ENCODE peak calls at places on chromosomes 1 and 21, in six cellular contexts. C, O, I, P, N and E are unnamed samples.

GRCh38 chr1:47340227-47340626 is 6.6 kb downstream of the CMPK1 start:
- DNase-seq in C (no peak), O (no peak), I (peak), P (peak), N (no peak), E (no peak)

GRCh38 chr1:8154621-8155052 is 128.5 kb upstream of the ERRFI1 start:
- DNase-seq in C (no peak), O (peak), I (peak), P (no peak), N (no peak), E (no peak)

GRCh38 chr1:204971700-204972336 is 71.2 kb upstream of the CNTN2 start:
- DNase-seq in C (no peak), O (peak), I (peak), P (no peak), N (no peak), E (peak)

GRCh38 chr1:29280780-29281131 is 44.4 kb downstream of the PTPRU start:
- DNase-seq in C (no peak), O (peak), I (no peak), P (no peak), N (peak), E (no peak)

GRCh38 chr1:10973552-10973951 is 38.9 kb upstream of the TARDBP start:
- DNase-seq in C (no peak), O (peak), I (peak), P (peak), N (no peak), E (no peak)

GRCh38 chr1:103171041-103171590 is 62.8 kb upstream of the COL11A1 start:
- DNase-seq in C (no peak), O (peak), I (peak), P (no peak), N (no peak), E (no peak)

GRCh38 chr1:210597555-210598134 is 268.9 kb downstream of the HHAT start:
- DNase-seq in C (no peak), O (peak), I (peak), P (peak), N (no peak), E (peak)

GRCh38 chr1:8112611-8113256 is 86.6 kb upstream of the ERRFI1 start:
- DNase-seq in C (no peak), O (no peak), I (peak), P (no peak), N (no peak), E (no peak)

GRCh38 chr1:207810173-207810572 is 58.3 kb downstream of the CD46 start:
- DNase-seq in C (no peak), O (peak), I (peak), P (no peak), N (no peak), E (no peak)

GRCh38 chr1:218546314-218546713 is 201.2 kb downstream of the TGFB2 start:
- DNase-seq in C (no peak), O (peak), I (no peak), P (no peak), N (no peak), E (no peak)
- TF ChIP-seq CTCF in C (no peak), O (peak), I (peak), P (peak), N (no peak), E (no peak)

GRCh38 chr1:172719694-172720138 is 60.8 kb downstream of the FASLG start:
- DNase-seq in C (no peak), O (peak), I (peak), P (no peak), N (no peak), E (no peak)
- TF ChIP-seq CTCF in C (peak), O (peak), I (peak), P (peak), N (peak), E (peak)

GRCh38 chr1:181114574-181115366 is 26.3 kb downstream of the IER5 start:
- DNase-seq in C (no peak), O (no peak), I (no peak), P (no peak), N (no peak), E (no peak)

GRCh38 chr1:181111559-181111958 is 23.1 kb downstream of the IER5 start:
- DNase-seq in C (no peak), O (peak), I (peak), P (no peak), N (no peak), E (no peak)

GRCh38 chr1:181115367-181115684 is 26.8 kb downstream of the IER5 start:
- DNase-seq in C (no peak), O (no peak), I (no peak), P (no peak), N (no peak), E (no peak)

GRCh38 chr1:181113061-181113695 is 24.7 kb downstream of the IER5 start:
- DNase-seq in C (no peak), O (peak), I (peak), P (no peak), N (no peak), E (no peak)

GRCh38 chr1:181112071-181112929 is 23.8 kb downstream of the IER5 start:
- DNase-seq in C (peak), O (peak), I (peak), P (peak), N (peak), E (peak)
- TF ChIP-seq CTCF in C (no peak), O (no peak), I (no peak), P (no peak), N (no peak), E (no peak)

GRCh38 chr1:167059045-167059728 is 31.0 kb downstream of the GPA33 start:
- DNase-seq in C (peak), O (peak), I (peak), P (peak), N (no peak), E (no peak)

GRCh38 chr1:167057297-167057688 is 32.9 kb downstream of the GPA33 start:
- DNase-seq in C (no peak), O (peak), I (peak), P (no peak), N (no peak), E (no peak)

GRCh38 chr1:167061073-167061464 is 29.1 kb downstream of the GPA33 start:
- DNase-seq in C (no peak), O (no peak), I (no peak), P (no peak), N (no peak), E (no peak)

GRCh38 chr1:167059729-167060107 is 30.5 kb downstream of the GPA33 start:
- DNase-seq in C (no peak), O (peak), I (no peak), P (no peak), N (no peak), E (no peak)

DNA sequence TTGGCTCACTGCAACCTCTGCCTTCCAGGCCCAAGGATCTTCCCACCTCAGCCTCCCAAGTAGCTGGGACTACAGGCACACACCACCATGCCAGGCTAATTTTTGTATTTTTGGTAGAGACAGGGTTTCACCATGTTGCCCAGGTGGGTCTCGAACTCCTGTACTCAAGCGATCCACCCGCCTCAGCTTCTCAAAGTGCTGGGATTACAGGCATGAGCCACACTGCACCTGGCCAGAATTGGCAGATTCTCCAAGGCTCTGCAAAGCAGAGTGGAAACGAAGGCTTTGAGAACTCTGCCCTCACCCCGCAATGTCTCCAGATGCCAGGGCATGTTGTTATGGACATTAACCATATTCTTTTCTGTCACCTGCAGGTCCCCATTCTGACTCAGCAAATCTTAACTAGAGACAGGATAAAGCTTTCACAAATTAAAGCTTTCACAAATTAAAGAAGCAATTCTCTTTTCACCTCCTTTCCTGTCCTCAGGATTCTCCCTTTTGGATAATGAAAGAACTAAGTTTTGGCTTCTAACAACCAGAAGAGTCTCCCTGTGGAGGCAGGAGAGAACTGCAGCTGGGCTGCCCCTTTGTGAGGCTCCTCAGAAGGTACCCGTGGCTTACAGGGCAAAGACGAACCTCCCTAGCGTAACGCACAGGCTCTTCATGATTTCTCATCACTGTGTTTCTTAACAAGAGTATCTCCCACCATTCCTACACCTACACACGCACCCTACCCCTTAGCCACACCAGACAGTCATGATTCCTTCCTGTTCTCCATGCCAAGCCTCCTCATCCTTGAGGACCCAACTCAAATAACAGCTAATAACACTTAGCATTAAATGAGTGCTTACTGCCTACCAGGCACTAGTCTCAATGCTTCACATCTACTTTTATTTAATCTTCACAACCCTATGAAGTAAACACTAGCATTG is 29.8 kb downstream of the GPA33 start:
- DNase-seq in C (no peak), O (no peak), I (no peak), P (no peak), N (no peak), E (no peak)
- TF ChIP-seq CTCF in C (no peak), O (peak), I (peak), P (peak), N (no peak), E (no peak)

GRCh38 chr1:112759228-112759627 is 44.1 kb upstream of the PPM1J start:
- DNase-seq in C (no peak), O (no peak), I (no peak), P (no peak), N (no peak), E (no peak)

GRCh38 chr1:112748396-112748795 is 33.3 kb upstream of the PPM1J start:
- DNase-seq in C (no peak), O (no peak), I (no peak), P (no peak), N (no peak), E (no peak)

GRCh38 chr1:112754116-112754628 is 39.0 kb upstream of the PPM1J start:
- DNase-seq in C (no peak), O (no peak), I (no peak), P (no peak), N (no peak), E (no peak)
- TF ChIP-seq CTCF in C (no peak), O (no peak), I (no peak), P (no peak), N (no peak), E (no peak)

GRCh38 chr1:162497723-162498441 is at the start of gene UHMK1:
- DNase-seq in C (peak), O (peak), I (peak), P (peak), N (peak), E (peak)
- TF ChIP-seq CTCF in C (no peak), O (no peak), I (no peak), P (no peak), N (no peak), E (no peak)

DNA sequence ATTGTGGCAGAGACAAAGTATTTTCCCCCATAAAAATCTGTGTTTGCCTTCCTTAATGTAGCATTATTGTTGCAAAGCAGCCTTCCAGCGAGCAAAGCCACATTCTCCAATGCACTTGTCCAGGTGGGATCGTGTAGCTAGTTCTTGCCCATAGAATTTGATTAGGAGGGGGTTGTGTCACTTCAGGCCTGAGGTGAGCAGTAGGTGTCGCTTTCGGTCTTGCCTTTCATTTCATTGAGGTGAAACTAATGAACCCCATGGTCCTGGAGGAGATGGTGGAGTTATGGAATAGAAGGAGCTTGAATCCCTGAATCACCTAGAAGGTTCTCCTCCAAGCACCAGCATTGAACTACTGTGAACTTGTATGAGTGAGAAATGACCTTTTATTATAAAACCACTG is 318.9 kb upstream of the PBX1 start:
- DNase-seq in C (no peak), O (no peak), I (peak), P (no peak), N (no peak), E (no peak)
- TF ChIP-seq CTCF in C (no peak), O (no peak), I (peak), P (no peak), N (no peak), E (no peak)

GRCh38 chr1:2538376-2538775 is 8.3 kb upstream of the HES5 start:
- DNase-seq in C (no peak), O (no peak), I (no peak), P (no peak), N (no peak), E (no peak)

GRCh38 chr1:2540816-2541492 is 10.9 kb upstream of the HES5 start:
- DNase-seq in C (no peak), O (no peak), I (no peak), P (no peak), N (no peak), E (no peak)

GRCh38 chr1:2538872-2539271 is 8.8 kb upstream of the HES5 start:
- DNase-seq in C (no peak), O (no peak), I (no peak), P (no peak), N (no peak), E (no peak)

GRCh38 chr1:2537785-2538115 is 7.7 kb upstream of the HES5 start:
- DNase-seq in C (no peak), O (no peak), I (no peak), P (no peak), N (no peak), E (no peak)

DNA sequence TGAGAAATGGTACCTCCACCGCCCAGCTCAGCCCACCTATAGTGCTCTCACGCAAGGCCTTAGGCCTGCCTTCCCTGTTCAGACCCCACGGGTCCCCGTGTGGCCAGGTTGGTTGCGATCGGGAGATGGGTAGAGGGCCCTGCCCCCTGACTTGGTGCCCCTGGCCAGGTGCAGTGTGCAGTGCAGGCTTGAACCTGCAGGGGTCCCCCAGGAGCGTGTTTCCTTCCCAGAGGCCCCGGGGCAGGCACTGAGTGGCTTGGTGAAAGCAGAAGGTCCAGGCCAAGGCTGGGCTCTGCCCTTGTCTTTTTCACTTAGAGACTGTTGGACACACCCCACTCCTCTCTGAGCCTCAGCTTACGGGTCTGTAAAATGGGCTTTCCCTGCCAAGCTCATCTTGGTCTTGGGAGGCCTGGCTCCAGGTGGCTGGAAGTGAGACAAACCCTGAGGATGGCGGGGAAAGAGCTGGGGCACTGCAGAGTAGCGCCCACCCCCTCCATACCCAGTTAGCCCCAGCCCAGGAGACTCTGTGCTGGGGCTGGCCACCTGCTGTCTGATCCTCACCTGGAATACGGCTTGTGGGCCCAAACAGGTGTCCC is 9.3 kb upstream of the HES5 start:
- DNase-seq in C (no peak), O (no peak), I (no peak), P (no peak), N (no peak), E (no peak)
- TF ChIP-seq CTCF in C (no peak), O (no peak), I (peak), P (peak), N (no peak), E (peak)

DNA sequence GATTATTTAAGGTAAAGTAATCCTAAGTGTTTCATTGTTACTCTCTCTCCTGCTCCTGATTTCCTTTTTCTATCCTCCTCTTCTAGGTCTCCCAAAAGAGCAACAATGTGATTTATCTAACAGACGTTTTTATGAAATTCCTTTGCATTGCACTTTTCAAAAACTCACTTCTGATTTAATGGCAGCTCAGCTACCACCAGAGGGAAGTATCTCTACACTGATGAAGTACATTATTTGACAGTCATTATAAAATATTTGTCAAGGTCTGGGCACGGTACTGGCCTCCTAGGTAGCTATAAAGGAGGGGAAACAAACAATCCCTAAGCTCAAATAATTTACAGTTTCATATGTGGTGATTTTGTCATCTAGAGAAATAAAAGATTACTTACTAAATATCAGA is 15.6 kb downstream of the TMPRSS15 start:
- DNase-seq in C (no peak), O (no peak), I (no peak), P (no peak), N (no peak), E (no peak)
- TF ChIP-seq CTCF in C (no peak), O (no peak), I (no peak), P (no peak), N (no peak), E (no peak)